ENCODE peak calls at places on chromosomes 4 and X, in ten cellular contexts. K, I, W, Z, Y, V, X, C, E and P are unnamed samples.

GRCh38 chrX:148856505-148856904 is 356.1 kb downstream of the AFF2 start:
- DNase-seq in K (no peak), I (no peak), W (no peak), Z (no peak), Y (no peak), V (no peak), X (no peak), C (no peak), E (no peak), P (no peak)

GRCh38 chr4:39614487-39615162 is 24.0 kb downstream of the SMIM14 start:
- DNase-seq in K (no peak), I (no peak), W (no peak), Z (no peak), Y (no peak), V (no peak), X (no peak), C (no peak), E (no peak), P (no peak)

GRCh38 chrX:8988456-8988855 is 45.5 kb downstream of the FAM9B start:
- DNase-seq in K (peak; percentile 19), I (no peak), W (no peak), Z (peak; percentile 65), Y (no peak), V (peak; percentile 13), X (no peak), C (peak; percentile 60), E (peak; percentile 71), P (peak; percentile 21)

GRCh38 chr4:56314207-56314915 is 72.9 kb downstream of the AASDH start:
- DNase-seq in K (no peak), I (no peak), W (no peak), Z (no peak), Y (no peak), V (no peak), X (no peak), C (no peak), E (no peak), P (no peak)

GRCh38 chr4:22842360-22842759 is 149.6 kb downstream of the GBA3 start:
- DNase-seq in K (no peak), I (no peak), W (no peak), Z (no peak), Y (no peak), V (no peak), X (no peak), C (no peak), E (no peak), P (no peak)

GRCh38 chr4:154344686-154345085 is 146.9 kb downstream of the DCHS2 start:
- DNase-seq in K (no peak), I (no peak), W (peak; percentile 19), Z (no peak), Y (no peak), V (no peak), X (no peak), C (no peak), E (no peak), P (no peak)

GRCh38 chr4:35966558-35966957 is 277.8 kb downstream of the ARAP2 start:
- DNase-seq in K (no peak), I (no peak), W (no peak), Z (no peak), Y (no peak), V (no peak), X (no peak), C (no peak), E (no peak), P (no peak)

GRCh38 chrX:26649534-26649933 is 433.6 kb downstream of the MAGEB5 start:
- DNase-seq in K (no peak), I (no peak), W (peak; percentile 40), Z (no peak), Y (no peak), V (no peak), X (no peak), C (no peak), E (no peak), P (no peak)

GRCh38 chr4:175309041-175309440 is 390.9 kb downstream of the ADAM29 start:
- DNase-seq in K (no peak), I (no peak), W (no peak), Z (no peak), Y (no peak), V (no peak), X (no peak), C (no peak), E (no peak), P (no peak)

GRCh38 chr4:140826701-140827027 is 70.5 kb upstream of the TBC1D9 start:
- DNase-seq in K (no peak), I (no peak), W (no peak), Z (no peak), Y (no peak), V (no peak), X (no peak), C (no peak), E (no peak), P (no peak)

DNA sequence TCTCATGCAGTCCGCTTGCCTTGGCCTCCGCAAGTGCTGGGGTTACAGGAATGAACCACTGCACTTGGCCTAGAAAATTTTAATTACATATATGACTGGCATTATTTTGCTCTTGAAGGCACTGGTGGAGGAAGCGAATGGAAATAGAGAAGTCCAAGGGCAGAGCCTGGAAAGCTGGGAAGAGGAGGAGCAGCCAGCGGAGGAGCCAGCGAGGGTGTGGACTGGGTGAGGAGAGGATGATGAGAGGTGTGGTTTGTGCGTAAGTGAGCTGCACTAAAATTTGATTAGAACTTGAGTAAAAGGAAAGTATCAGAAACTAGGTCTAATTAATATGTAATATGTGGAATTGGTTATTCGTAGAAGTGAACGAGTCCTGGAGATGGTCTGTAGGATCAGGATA is 13.3 kb downstream of the KIAA0232 start:
- DNase-seq in K (no peak), I (no peak), W (no peak), Z (no peak), Y (no peak), V (no peak), X (no peak), C (no peak), E (no peak), P (peak; percentile 68)
- H3K4me1 ChIP-seq in K (no peaks in the 10 kb centered on the region), I (no peaks in the 10 kb centered on the region), W (no peaks in the 10 kb centered on the region), Z (no peaks in the 10 kb centered on the region), Y (peaks cover 17% of the 10 kb centered on the region), V (peaks cover 24% of the 10 kb centered on the region), X (no peaks in the 10 kb centered on the region), C (peaks cover 25% of the 10 kb centered on the region), E (peaks cover 8% of the 10 kb centered on the region), P (peaks cover 3% of the 10 kb centered on the region)

GRCh38 chrX:105315301-105315700 is 94.8 kb upstream of the TEX13A start:
- DNase-seq in K (no peak), I (no peak), W (no peak), Z (no peak), Y (no peak), V (no peak), X (no peak), C (no peak), E (no peak), P (no peak)
- H3K27ac ChIP-seq in K (no peak overlapping the region), I (no peak overlapping the region), W (no peak overlapping the region), Z (no peak overlapping the region), Y (no peak overlapping the region), V (no peak overlapping the region), X (no peak overlapping the region), C (no peak overlapping the region), E (no peak overlapping the region), P (no peak overlapping the region)

GRCh38 chr4:168856312-168856711 is 153.7 kb downstream of the CBR4 start:
- DNase-seq in K (no peak), I (no peak), W (no peak), Z (no peak), Y (no peak), V (no peak), X (no peak), C (no peak), E (no peak), P (no peak)

GRCh38 chr4:168859888-168860694 is 150.0 kb downstream of the CBR4 start:
- DNase-seq in K (no peak), I (no peak), W (no peak), Z (no peak), Y (no peak), V (no peak), X (no peak), C (no peak), E (no peak), P (no peak)

GRCh38 chr4:168859100-168859499 is 151.0 kb downstream of the CBR4 start:
- DNase-seq in K (no peak), I (no peak), W (no peak), Z (no peak), Y (no peak), V (no peak), X (no peak), C (no peak), E (no peak), P (no peak)

GRCh38 chr4:168857009-168857408 is 153.0 kb downstream of the CBR4 start:
- DNase-seq in K (no peak), I (no peak), W (no peak), Z (no peak), Y (no peak), V (no peak), X (no peak), C (no peak), E (no peak), P (no peak)

GRCh38 chr4:168857546-168858314 is 152.3 kb downstream of the CBR4 start:
- DNase-seq in K (no peak), I (no peak), W (no peak), Z (no peak), Y (no peak), V (no peak), X (peak; percentile 61), C (no peak), E (no peak), P (no peak)
- H3K4me1 ChIP-seq in K (no peaks in the 10 kb centered on the region), I (peaks cover 6% of the 10 kb centered on the region), W (no peaks in the 10 kb centered on the region), Z (peaks cover 12% of the 10 kb centered on the region), Y (no peaks in the 10 kb centered on the region), V (peaks cover 49% of the 10 kb centered on the region), X (peaks cover 24% of the 10 kb centered on the region), C (peaks cover 13% of the 10 kb centered on the region), E (peaks cover 3% of the 10 kb centered on the region), P (no peaks in the 10 kb centered on the region)

GRCh38 chr4:26346203-26346620 is 25.4 kb downstream of the RBPJ start:
- DNase-seq in K (no peak), I (no peak), W (no peak), Z (no peak), Y (no peak), V (no peak), X (no peak), C (no peak), E (no peak), P (no peak)
- H3K27ac ChIP-seq in K (no peak overlapping the region), I (no peak overlapping the region), W (no peak overlapping the region), Z (no peak overlapping the region), Y (peak overlapping the region; percentile 44), V (no peak overlapping the region), X (no peak overlapping the region), C (peak overlapping the region; percentile 62), E (no peak overlapping the region), P (no peak overlapping the region)

DNA sequence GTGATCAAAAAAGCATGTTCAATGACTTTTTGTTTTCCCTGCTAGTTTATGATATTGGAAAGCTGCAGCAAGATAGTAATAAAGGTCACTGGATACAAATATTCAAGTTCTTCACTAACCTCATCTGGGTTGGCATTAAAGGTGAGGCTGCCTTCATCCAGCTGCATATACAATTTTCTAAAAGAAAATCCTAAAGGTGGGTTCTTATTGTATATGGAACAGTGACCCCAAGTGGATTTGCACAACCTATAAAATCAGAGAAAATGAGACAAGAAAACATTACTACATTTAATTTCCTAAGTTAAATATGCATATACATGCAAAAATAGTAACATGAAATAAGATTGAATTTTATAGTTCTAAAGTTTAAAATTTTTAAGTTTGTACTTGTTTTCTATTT is 23.9 kb downstream of the FBXO8 start:
- DNase-seq in K (no peak), I (no peak), W (no peak), Z (no peak), Y (no peak), V (no peak), X (no peak), C (no peak), E (no peak), P (no peak)
- H3K4me1 ChIP-seq in K (no peaks in the 10 kb centered on the region), I (no peaks in the 10 kb centered on the region), W (no peaks in the 10 kb centered on the region), Z (no peaks in the 10 kb centered on the region), Y (no peaks in the 10 kb centered on the region), V (peaks cover 19% of the 10 kb centered on the region), X (no peaks in the 10 kb centered on the region), C (peaks cover 3% of the 10 kb centered on the region), E (no peaks in the 10 kb centered on the region), P (no peaks in the 10 kb centered on the region)